ENCODE peak calls at places on chromosomes 4 and X, in six cellular contexts. R is fibroblast of pulmonary artery, U is NCI-H2171, W is C1 segment of cervical spinal cord, X is midbrain, L is fibroblast of the aortic adventitia. C is an unnamed sample.

GRCh38 chr4:74444891-74445642 is at the start of gene AREG:
- DNase-seq in U (no peak), W (no peak), R (peak), X (no peak), L (peak), C (peak)

GRCh38 chrX:38578152-38578551 is 16.8 kb downstream of the TSPAN7 start:
- DNase-seq in L (no peak), R (no peak), U (no peak), X (no peak), W (no peak), C (no peak)

GRCh38 chr4:7399433-7400234 is 35.1 kb downstream of the PSAPL1 start:
- DNase-seq in R (no peak), X (no peak), W (no peak), U (no peak), L (no peak), C (no peak)

GRCh38 chr4:3520276-3520675 is 11.9 kb downstream of the LRPAP1 start:
- DNase-seq in U (no peak), W (no peak), L (no peak), R (no peak), X (no peak), C (no peak)

GRCh38 chr4:621296-622070 is 3.9 kb upstream of the PDE6B start:
- DNase-seq in R (no peak), L (no peak), X (no peak), W (no peak), U (no peak), C (no peak)

GRCh38 chr4:949656-950055 is 17.4 kb downstream of the TMEM175 start:
- DNase-seq in X (no peak), L (no peak), U (no peak), W (no peak), R (no peak), C (no peak)

GRCh38 chr4:108135549-108136209 is 33.1 kb downstream of the LEF1 start:
- DNase-seq in X (no peak), R (no peak), L (no peak), W (no peak), U (no peak), C (no peak)

GRCh38 chrX:101417981-101418841 is 10.2 kb downstream of the HNRNPH2 start:
- DNase-seq in R (no peak), L (no peak), X (peak), U (peak), W (peak), C (peak)

GRCh38 chrX:74550295-74550802 is 64.1 kb downstream of the RLIM start:
- DNase-seq in R (peak), U (peak), W (peak), X (peak), L (peak), C (peak)

GRCh38 chr4:98663226-98664006 is 5.0 kb upstream of the TSPAN5 start:
- DNase-seq in L (no peak), W (no peak), R (no peak), U (no peak), X (no peak), C (no peak)

GRCh38 chr4:24226018-24226417 is 336.2 kb upstream of the PPARGC1A start:
- DNase-seq in U (no peak), R (no peak), X (no peak), L (no peak), W (no peak), C (no peak)

GRCh38 chrX:132393992-132394391 is 94.8 kb downstream of the MBNL3 start:
- DNase-seq in W (no peak), U (no peak), R (no peak), X (no peak), L (peak), C (no peak)

GRCh38 chrX:155061770-155062169 is 9.2 kb downstream of the CMC4 start:
- DNase-seq in W (no peak), R (no peak), U (no peak), X (no peak), L (peak), C (no peak)

GRCh38 chr4:48173055-48173991 is 39.3 kb upstream of the TXK start:
- DNase-seq in L (peak), U (no peak), W (no peak), R (peak), X (no peak), C (no peak)

GRCh38 chrX:2301901-2302300 is 198.9 kb downstream of the DHRSX start:
- DNase-seq in W (no peak), L (no peak), R (no peak), X (no peak), U (no peak), C (no peak)

GRCh38 chr4:98446499-98447375 is 185.6 kb downstream of the RAP1GDS1 start:
- DNase-seq in R (peak), L (no peak), X (no peak), U (no peak), W (no peak), C (no peak)

GRCh38 chrX:46628406-46629371 is 55.1 kb downstream of the CHST7 start:
- DNase-seq in U (no peak), R (peak), W (no peak), L (peak), X (no peak), C (peak)

GRCh38 chr4:184653650-184654049 is 4.1 kb downstream of the PRIMPOL start:
- DNase-seq in W (no peak), X (no peak), U (peak), L (no peak), R (peak), C (no peak)

GRCh38 chr4:141213550-141213991 is 7.1 kb upstream of the ZNF330 start:
- DNase-seq in L (no peak), U (no peak), W (no peak), X (no peak), R (no peak), C (no peak)

GRCh38 chrX:52082578-52082977 is 13.6 kb upstream of the MAGED4B start:
- DNase-seq in L (peak), X (no peak), W (no peak), R (peak), U (no peak), C (no peak)

GRCh38 chr4:31360786-31361185 is 640.6 kb downstream of the PCDH7 start:
- DNase-seq in U (no peak), W (no peak), L (peak), R (peak), X (no peak), C (no peak)

GRCh38 chrX:74525116-74525515 is 89.3 kb downstream of the RLIM start:
- DNase-seq in X (no peak), W (no peak), L (peak), U (no peak), R (peak), C (no peak)